ENCODE peak calls at places on chromosome 18, in seven cellular contexts. E is breast epithelium, U is K562, J is transverse colon, V is prostate gland, H is stomach, Y is endothelial cell of umbilical vein. W is an unnamed sample.

GRCh38 chr18:6058941-6059340 is 163.6 kb upstream of the TMEM200C start:
- DNase-seq in U (no peak), Y (no peak), J (no peak), E (no peak), H (no peak), V (no peak), W (no peak)

GRCh38 chr18:9354256-9354655 is 19.7 kb downstream of the TWSG1 start:
- DNase-seq in E (no peak), U (no peak), V (no peak), Y (no peak), H (no peak), J (no peak), W (no peak)

GRCh38 chr18:13381331-13381730 is 162.8 kb downstream of the LDLRAD4 start:
- DNase-seq in U (no peak), J (no peak), E (no peak), Y (no peak), H (no peak), V (no peak), W (no peak)

GRCh38 chr18:1394966-1395365 is 490.3 kb downstream of the ADCYAP1 start:
- DNase-seq in E (no peak), J (no peak), U (no peak), V (no peak), H (no peak), Y (no peak), W (no peak)

GRCh38 chr18:74183110-74183509 is 34.8 kb downstream of the TIMM21 start:
- DNase-seq in V (no peak), U (no peak), E (no peak), Y (no peak), J (no peak), H (no peak), W (no peak)

GRCh38 chr18:73093687-73094250 is 226.0 kb upstream of the NETO1 start:
- DNase-seq in H (no peak), V (no peak), U (no peak), J (no peak), Y (no peak), E (no peak), W (no peak)

GRCh38 chr18:37987901-37988300 is 422.3 kb upstream of the CELF4 start:
- DNase-seq in J (no peak), V (no peak), H (no peak), U (no peak), Y (no peak), E (no peak), W (no peak)

GRCh38 chr18:46820863-46821262 is 64.0 kb upstream of the ST8SIA5 start:
- DNase-seq in U (no peak), E (no peak), J (no peak), Y (no peak), V (no peak), H (no peak), W (no peak)

GRCh38 chr18:286515-287310 is 18.9 kb upstream of the THOC1 start:
- DNase-seq in Y (peak), U (no peak), H (no peak), J (no peak), E (no peak), V (no peak), W (no peak)

GRCh38 chr18:75100832-75101630 is 107.9 kb downstream of the PTGR3 start:
- DNase-seq in E (no peak), Y (no peak), H (peak), V (no peak), U (no peak), J (no peak), W (no peak)

GRCh38 chr18:62187543-62188378 is 706 bp downstream of the RELCH start:
- DNase-seq in V (peak), E (no peak), Y (peak), J (peak), H (peak), U (peak), W (no peak)

GRCh38 chr18:41690332-41691110 is 264.5 kb upstream of the PIK3C3 start:
- DNase-seq in U (no peak), Y (no peak), J (no peak), H (no peak), E (no peak), V (no peak), W (no peak)

GRCh38 chr18:25284861-25285574 is 66.9 kb downstream of the ZNF521 start:
- DNase-seq in U (no peak), E (no peak), H (no peak), Y (no peak), V (no peak), J (no peak), W (no peak)

GRCh38 chr18:10457798-10458197 is 3.4 kb downstream of the APCDD1 start:
- DNase-seq in J (no peak), H (no peak), V (no peak), U (no peak), Y (no peak), E (no peak), W (no peak)

GRCh38 chr18:26429535-26429934 is 118.8 kb downstream of the KCTD1 start:
- DNase-seq in U (no peak), Y (no peak), J (no peak), H (no peak), V (no peak), E (no peak), W (no peak)

GRCh38 chr18:36518839-36519238 is 221.3 kb downstream of the FHOD3 start:
- DNase-seq in J (no peak), Y (no peak), V (no peak), H (no peak), U (no peak), E (no peak), W (no peak)

GRCh38 chr18:3554091-3554601 is 104.2 kb downstream of the TGIF1 start:
- DNase-seq in J (no peak), V (no peak), H (no peak), E (no peak), Y (no peak), U (no peak), W (no peak)

GRCh38 chr18:70337139-70337972 is 48.5 kb downstream of the SOCS6 start:
- DNase-seq in U (peak), V (no peak), J (peak), H (peak), Y (peak), E (peak), W (no peak)

GRCh38 chr18:73879771-73880170 is 267.9 kb downstream of the FBXO15 start:
- DNase-seq in U (no peak), J (no peak), V (no peak), E (no peak), H (no peak), Y (no peak), W (no peak)

GRCh38 chr18:76461148-76461547 is 33.9 kb downstream of the ZNF516 start:
- DNase-seq in E (peak), Y (no peak), J (no peak), V (no peak), U (no peak), H (no peak), W (no peak)

GRCh38 chr18:46051731-46052461 is 20.2 kb downstream of the PSTPIP2 start:
- DNase-seq in H (peak), J (no peak), Y (no peak), U (no peak), E (no peak), V (peak), W (no peak)

GRCh38 chr18:57051586-57052044 is 95.3 kb upstream of the BOD1L2 start:
- DNase-seq in H (peak), J (peak), V (no peak), E (no peak), Y (no peak), U (peak), W (no peak)

GRCh38 chr18:11955299-11956029 is 25.8 kb upstream of the IMPA2 start:
- DNase-seq in Y (peak), J (peak), E (no peak), V (no peak), U (peak), H (no peak), W (peak)

GRCh38 chr18:46428368-46428767 is 228.7 kb downstream of the LOXHD1 start:
- DNase-seq in H (no peak), J (no peak), V (no peak), E (no peak), Y (no peak), U (no peak), W (no peak)

GRCh38 chr18:9334351-9335254 is at the start of gene TWSG1:
- DNase-seq in J (peak), U (peak), V (peak), Y (peak), H (peak), E (peak), W (no peak)

GRCh38 chr18:48027401-48027931 is 97.0 kb upstream of the SMAD2 start:
- DNase-seq in H (no peak), Y (no peak), V (no peak), E (peak), U (no peak), J (no peak), W (no peak)

GRCh38 chr18:61435064-61435652 is 101.9 kb downstream of the CDH20 start:
- DNase-seq in V (no peak), H (no peak), J (no peak), E (no peak), Y (peak), U (peak), W (no peak)

GRCh38 chr18:51051105-51051712 is 21.2 kb downstream of the SMAD4 start:
- DNase-seq in Y (peak), E (no peak), U (peak), V (peak), J (no peak), H (no peak), W (no peak)

GRCh38 chr18:3773303-3773702 is 323.3 kb downstream of the TGIF1 start:
- DNase-seq in U (no peak), H (no peak), Y (no peak), J (no peak), E (no peak), V (peak), W (no peak)

GRCh38 chr18:25322806-25323205 is 29.2 kb downstream of the ZNF521 start:
- DNase-seq in H (no peak), J (no peak), Y (no peak), U (no peak), E (no peak), V (no peak), W (no peak)

GRCh38 chr18:80124131-80124530 is 15.1 kb downstream of the ADNP2 start:
- DNase-seq in J (no peak), Y (no peak), V (no peak), H (no peak), E (no peak), U (no peak), W (no peak)

GRCh38 chr18:76668119-76668518 is 154.2 kb upstream of the ZNF236 start:
- DNase-seq in E (no peak), J (no peak), U (no peak), V (no peak), Y (no peak), H (no peak), W (no peak)

GRCh38 chr18:12258719-12259705 is 4.9 kb downstream of the CIDEA start:
- DNase-seq in Y (no peak), J (no peak), E (no peak), V (no peak), H (no peak), U (no peak), W (no peak)

GRCh38 chr18:9930299-9930884 is 16.6 kb downstream of the VAPA start:
- DNase-seq in V (no peak), J (no peak), H (no peak), U (no peak), E (no peak), Y (no peak), W (no peak)

GRCh38 chr18:24018299-24018910 is 3.9 kb downstream of the TTC39C start:
- DNase-seq in E (no peak), U (no peak), Y (no peak), V (no peak), H (no peak), J (no peak), W (no peak)
- TF ChIP-seq POLR2AphosphoS5 in E (no peak), U (no peak), Y (no peak), V (no peak), H (no peak), J (no peak), W (no peak)

GRCh38 chr18:52682260-52682659 is 342.3 kb downstream of the DCC start:
- DNase-seq in E (no peak), Y (no peak), U (no peak), H (no peak), V (no peak), J (no peak), W (no peak)

GRCh38 chr18:52677991-52678390 is 338.0 kb downstream of the DCC start:
- DNase-seq in J (no peak), U (no peak), Y (no peak), V (no peak), E (no peak), H (no peak), W (no peak)
- H3K4me3 ChIP-seq in J (no peak), U (no peak), Y (no peak), V (no peak), E (no peak), H (no peak), W (no peak)

GRCh38 chr18:7873316-7873715 is 306.2 kb downstream of the PTPRM start:
- DNase-seq in J (no peak), V (no peak), U (no peak), Y (no peak), H (no peak), E (no peak), W (no peak)

GRCh38 chr18:7871560-7872456 is 304.7 kb downstream of the PTPRM start:
- DNase-seq in H (no peak), J (no peak), Y (no peak), V (no peak), U (no peak), E (no peak), W (no peak)

GRCh38 chr18:7870855-7871254 is 303.7 kb downstream of the PTPRM start:
- DNase-seq in H (no peak), Y (no peak), V (no peak), J (no peak), U (no peak), E (no peak), W (no peak)

GRCh38 chr18:7876354-7876753 is 309.2 kb downstream of the PTPRM start:
- DNase-seq in E (no peak), U (no peak), V (no peak), J (no peak), H (no peak), Y (no peak), W (no peak)

DNA sequence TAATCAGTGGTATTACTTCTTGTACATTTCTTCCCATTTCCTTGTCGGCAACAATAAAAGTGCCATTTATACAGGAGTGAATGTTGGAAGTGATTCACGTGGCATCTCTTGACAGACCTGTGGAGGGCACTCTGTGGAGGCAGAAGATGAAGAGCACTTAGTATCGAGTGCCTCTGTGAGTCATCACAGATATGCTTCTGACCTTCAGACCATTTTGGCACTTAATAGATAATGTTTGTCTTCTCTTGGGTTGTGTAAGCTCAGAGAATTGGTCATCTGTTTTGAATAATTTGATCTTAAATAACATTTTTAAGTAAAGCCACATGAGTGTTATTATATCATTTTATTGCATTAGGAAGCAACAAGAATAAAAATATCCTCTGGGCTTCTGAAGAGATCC is 305.5 kb downstream of the PTPRM start:
- DNase-seq in V (no peak), H (no peak), U (no peak), Y (peak), J (no peak), E (no peak), W (no peak)
- TF ChIP-seq POLR2AphosphoS5 in V (no peak), H (no peak), U (no peak), Y (no peak), J (no peak), E (no peak), W (no peak)

GRCh38 chr18:63254716-63255399 is 64.7 kb downstream of the BCL2 start:
- DNase-seq in J (no peak), H (no peak), E (no peak), U (no peak), Y (no peak), V (no peak), W (no peak)

GRCh38 chr18:63255435-63255834 is 64.1 kb downstream of the BCL2 start:
- DNase-seq in J (no peak), E (no peak), H (no peak), V (no peak), Y (no peak), U (no peak), W (no peak)

GRCh38 chr18:63253018-63253417 is 66.6 kb downstream of the BCL2 start:
- DNase-seq in U (no peak), E (no peak), V (no peak), Y (no peak), H (no peak), J (no peak), W (no peak)

GRCh38 chr18:63257453-63257852 is 62.1 kb downstream of the BCL2 start:
- DNase-seq in Y (no peak), V (no peak), U (no peak), H (no peak), E (no peak), J (no peak), W (no peak)

GRCh38 chr18:63253428-63254372 is 65.9 kb downstream of the BCL2 start:
- DNase-seq in H (no peak), U (no peak), V (no peak), J (no peak), Y (no peak), E (no peak), W (peak)
- H3K4me3 ChIP-seq in H (no peak), U (no peak), V (no peak), J (no peak), Y (no peak), E (no peak), W (peak)

GRCh38 chr18:32469190-32469611 is 1.5 kb downstream of the GAREM1 start:
- DNase-seq in H (peak), U (peak), Y (peak), V (peak), E (no peak), J (peak), W (no peak)
- TF ChIP-seq POLR2AphosphoS5 in H (peak), U (no peak), Y (no peak), V (peak), E (no peak), J (peak), W (no peak)

GRCh38 chr18:34650121-34650545 is 60.0 kb upstream of the DTNA start:
- DNase-seq in J (no peak), V (no peak), U (no peak), H (no peak), E (no peak), Y (peak), W (no peak)
- H3K4me3 ChIP-seq in J (no peak), V (no peak), U (no peak), H (no peak), E (no peak), Y (no peak), W (no peak)

GRCh38 chr18:63999871-64000270 is 30.0 kb downstream of the SERPINB8 start:
- DNase-seq in J (no peak), U (no peak), E (no peak), V (no peak), Y (no peak), H (no peak), W (no peak)

GRCh38 chr18:63992751-63993150 is 22.9 kb downstream of the SERPINB8 start:
- DNase-seq in E (no peak), V (no peak), J (no peak), U (no peak), Y (no peak), H (no peak), W (no peak)

GRCh38 chr18:63997041-63997440 is 27.2 kb downstream of the SERPINB8 start:
- DNase-seq in Y (no peak), E (no peak), U (no peak), H (no peak), V (no peak), J (no peak), W (no peak)

GRCh38 chr18:63997606-63998005 is 27.7 kb downstream of the SERPINB8 start:
- DNase-seq in U (no peak), Y (no peak), V (no peak), J (no peak), E (no peak), H (no peak), W (no peak)

DNA sequence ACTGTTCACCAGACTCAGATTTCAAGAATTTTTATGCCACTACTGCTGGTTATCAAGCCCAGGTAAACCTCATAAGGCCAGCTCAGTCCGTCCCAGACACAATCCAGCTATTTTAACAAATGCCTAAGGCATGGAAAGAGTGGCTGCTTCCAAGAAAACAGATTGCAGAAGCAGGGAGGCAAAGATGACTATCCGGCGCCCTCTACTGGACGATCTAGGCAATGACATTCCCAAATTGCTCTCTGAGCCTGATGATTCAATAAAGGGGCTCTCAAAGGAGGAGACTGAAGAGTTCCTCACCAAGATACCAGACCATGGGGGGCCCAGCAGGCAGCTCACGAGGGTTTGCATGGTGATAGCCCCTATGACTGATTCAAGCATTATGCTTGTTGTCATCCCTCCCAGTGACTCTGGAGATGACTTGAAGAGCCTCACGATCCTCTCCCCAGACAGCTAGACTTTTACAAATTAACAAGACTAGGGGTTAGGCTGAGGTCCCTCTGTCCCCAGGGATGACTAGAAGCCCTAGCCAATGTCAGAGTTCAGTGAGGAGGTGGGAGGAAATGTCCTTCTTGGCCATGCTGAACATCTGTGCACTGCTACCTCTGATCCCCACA is 25.0 kb downstream of the SERPINB8 start:
- DNase-seq in H (peak), V (no peak), J (peak), E (peak), Y (peak), U (peak), W (no peak)
- TF ChIP-seq POLR2AphosphoS5 in H (no peak), V (no peak), J (no peak), E (no peak), Y (no peak), U (no peak), W (no peak)

W was measured in SK-N-MC.